ENCODE peak calls at places on chromosomes 2 and 18, in seven cellular contexts. One of them, this sample, is unnamed.

GRCh38 chr2:108635630-108636354 is 83.5 kb upstream of the RANBP2 start:
- DNase-seq in H9: no peak
- DNase-seq in pancreas: no peak
- DNase-seq in AG09319: no peak
- DNase-seq in PC-9: no peak
- DNase-seq in AG09309: no peak
- DNase-seq in psoas muscle: no peak
- DNase-seq in this sample: no peak

GRCh38 chr2:69464575-69464974 is 27.3 kb upstream of the NFU1 start:
- DNase-seq in H9: no peak
- DNase-seq in pancreas: no peak
- DNase-seq in AG09319: peak; percentile 12
- DNase-seq in PC-9: no peak
- DNase-seq in AG09309: peak; percentile 4
- DNase-seq in psoas muscle: peak; percentile 68
- DNase-seq in this sample: peak; percentile 45

GRCh38 chr2:138671566-138671965 is 108.6 kb downstream of the NXPH2 start:
- DNase-seq in H9: no peak
- DNase-seq in pancreas: no peak
- DNase-seq in AG09319: no peak
- DNase-seq in PC-9: no peak
- DNase-seq in AG09309: no peak
- DNase-seq in psoas muscle: no peak
- DNase-seq in this sample: no peak

GRCh38 chr2:237701033-237701858 is 73.9 kb downstream of the LRRFIP1 start:
- DNase-seq in H9: no peak
- DNase-seq in pancreas: peak; percentile 12
- DNase-seq in AG09319: no peak
- DNase-seq in PC-9: no peak
- DNase-seq in AG09309: no peak
- DNase-seq in psoas muscle: no peak
- DNase-seq in this sample: no peak

GRCh38 chr18:2853926-2854664 is 7.3 kb downstream of the EMILIN2 start:
- DNase-seq in H9: no peak
- DNase-seq in pancreas: peak; percentile 43
- DNase-seq in AG09319: no peak
- DNase-seq in PC-9: no peak
- DNase-seq in AG09309: no peak
- DNase-seq in psoas muscle: no peak
- DNase-seq in this sample: no peak

GRCh38 chr2:176157499-176158305 is 595 bp downstream of the HOXD3 start:
- DNase-seq in H9: peak; percentile 62
- DNase-seq in pancreas: no peak
- DNase-seq in AG09319: no peak
- DNase-seq in PC-9: no peak
- DNase-seq in AG09309: no peak
- DNase-seq in psoas muscle: no peak
- DNase-seq in this sample: peak; percentile 56

GRCh38 chr2:174544156-174544555 is 53.4 kb downstream of the WIPF1 start:
- DNase-seq in H9: no peak
- DNase-seq in pancreas: no peak
- DNase-seq in AG09319: no peak
- DNase-seq in PC-9: no peak
- DNase-seq in AG09309: no peak
- DNase-seq in psoas muscle: no peak
- DNase-seq in this sample: no peak

GRCh38 chr2:234725528-234726264 is 226.1 kb upstream of the SH3BP4 start:
- DNase-seq in H9: no peak
- DNase-seq in pancreas: no peak
- DNase-seq in AG09319: no peak
- DNase-seq in PC-9: no peak
- DNase-seq in AG09309: no peak
- DNase-seq in psoas muscle: no peak
- DNase-seq in this sample: no peak

GRCh38 chr2:107338059-107338458 is 452.1 kb upstream of the ST6GAL2 start:
- DNase-seq in H9: no peak
- DNase-seq in pancreas: no peak
- DNase-seq in AG09319: no peak
- DNase-seq in PC-9: no peak
- DNase-seq in AG09309: no peak
- DNase-seq in psoas muscle: no peak
- DNase-seq in this sample: no peak

GRCh38 chr2:179963626-179964025 is 43.5 kb downstream of the CWC22 start:
- DNase-seq in H9: no peak
- DNase-seq in pancreas: no peak
- DNase-seq in AG09319: peak; percentile 8
- DNase-seq in PC-9: no peak
- DNase-seq in AG09309: peak; percentile 29
- DNase-seq in psoas muscle: no peak
- DNase-seq in this sample: no peak

GRCh38 chr2:16318051-16318450 is 347.6 kb downstream of the CYRIA start:
- DNase-seq in H9: no peak
- DNase-seq in pancreas: no peak
- DNase-seq in AG09319: no peak
- DNase-seq in PC-9: no peak
- DNase-seq in AG09309: no peak
- DNase-seq in psoas muscle: no peak
- DNase-seq in this sample: no peak

GRCh38 chr2:53004413-53004812 is 763.2 kb upstream of the CHAC2 start:
- DNase-seq in H9: no peak
- DNase-seq in pancreas: no peak
- DNase-seq in AG09319: no peak
- DNase-seq in PC-9: no peak
- DNase-seq in AG09309: no peak
- DNase-seq in psoas muscle: no peak
- DNase-seq in this sample: no peak

GRCh38 chr2:96153991-96154431 is 8.8 kb upstream of the DUSP2 start:
- DNase-seq in H9: peak; percentile 36
- DNase-seq in pancreas: no peak
- DNase-seq in AG09319: no peak
- DNase-seq in PC-9: no peak
- DNase-seq in AG09309: no peak
- DNase-seq in psoas muscle: no peak
- DNase-seq in this sample: no peak

GRCh38 chr2:43269074-43269572 is 42.7 kb upstream of the ZFP36L2 start:
- DNase-seq in H9: no peak
- DNase-seq in pancreas: peak; percentile 41
- DNase-seq in AG09319: peak; percentile 81
- DNase-seq in PC-9: peak; percentile 32
- DNase-seq in AG09309: peak; percentile 89
- DNase-seq in psoas muscle: peak; percentile 94
- DNase-seq in this sample: peak; percentile 36

GRCh38 chr2:199464614-199465352 is 7.0 kb upstream of the SATB2 start:
- DNase-seq in H9: peak; percentile 41
- DNase-seq in pancreas: no peak
- DNase-seq in AG09319: no peak
- DNase-seq in PC-9: no peak
- DNase-seq in AG09309: no peak
- DNase-seq in psoas muscle: no peak
- DNase-seq in this sample: no peak

GRCh38 chr2:149017116-149017985 is 21.1 kb upstream of the LYPD6B start:
- DNase-seq in H9: peak; percentile 75
- DNase-seq in pancreas: peak; percentile 70
- DNase-seq in AG09319: peak; percentile 51
- DNase-seq in PC-9: peak; percentile 65
- DNase-seq in AG09309: no peak
- DNase-seq in psoas muscle: peak; percentile 77
- DNase-seq in this sample: peak; percentile 86

GRCh38 chr2:202014328-202015034 is 19.2 kb upstream of the FZD7 start:
- DNase-seq in H9: no peak
- DNase-seq in pancreas: no peak
- DNase-seq in AG09319: no peak
- DNase-seq in PC-9: no peak
- DNase-seq in AG09309: no peak
- DNase-seq in psoas muscle: no peak
- DNase-seq in this sample: no peak

GRCh38 chr2:109290887-109291675 is 162.1 kb downstream of the SH3RF3 start:
- DNase-seq in H9: no peak
- DNase-seq in pancreas: no peak
- DNase-seq in AG09319: no peak
- DNase-seq in PC-9: no peak
- DNase-seq in AG09309: no peak
- DNase-seq in psoas muscle: peak; percentile 76
- DNase-seq in this sample: no peak

GRCh38 chr2:119316066-119316465 is 50.6 kb downstream of the C2orf76 start:
- DNase-seq in H9: no peak
- DNase-seq in pancreas: no peak
- DNase-seq in AG09319: no peak
- DNase-seq in PC-9: no peak
- DNase-seq in AG09309: no peak
- DNase-seq in psoas muscle: no peak
- DNase-seq in this sample: no peak

GRCh38 chr2:171163261-171163660 is 2.6 kb upstream of the TLK1 start:
- DNase-seq in H9: no peak
- DNase-seq in pancreas: no peak
- DNase-seq in AG09319: no peak
- DNase-seq in PC-9: no peak
- DNase-seq in AG09309: no peak
- DNase-seq in psoas muscle: no peak
- DNase-seq in this sample: no peak

GRCh38 chr2:72235497-72236413 is 88.1 kb upstream of the CYP26B1 start:
- DNase-seq in H9: no peak
- DNase-seq in pancreas: no peak
- DNase-seq in AG09319: no peak
- DNase-seq in PC-9: no peak
- DNase-seq in AG09309: no peak
- DNase-seq in psoas muscle: no peak
- DNase-seq in this sample: no peak

GRCh38 chr2:128978155-128978707 is 659.6 kb upstream of the HS6ST1 start:
- DNase-seq in H9: no peak
- DNase-seq in pancreas: no peak
- DNase-seq in AG09319: no peak
- DNase-seq in PC-9: no peak
- DNase-seq in AG09309: no peak
- DNase-seq in psoas muscle: no peak
- DNase-seq in this sample: no peak

GRCh38 chr2:133434962-133435668 is 133.1 kb downstream of the NCKAP5 start:
- DNase-seq in H9: no peak
- DNase-seq in pancreas: no peak
- DNase-seq in AG09319: peak; percentile 14
- DNase-seq in PC-9: no peak
- DNase-seq in AG09309: peak; percentile 89
- DNase-seq in psoas muscle: no peak
- DNase-seq in this sample: no peak
- TF ChIP-seq CTCF in H9: no peak
- TF ChIP-seq CTCF in pancreas: no peak
- TF ChIP-seq CTCF in AG09319: no peak
- TF ChIP-seq CTCF in PC-9: no peak
- TF ChIP-seq CTCF in AG09309: peak; percentile 40
- TF ChIP-seq CTCF in psoas muscle: no peak
- TF ChIP-seq CTCF in this sample: no peak

GRCh38 chr2:241315183-241315878 is at the start of gene HDLBP:
- DNase-seq in H9: peak; percentile 99
- DNase-seq in pancreas: peak; percentile 99
- DNase-seq in AG09319: peak; percentile 99
- DNase-seq in PC-9: peak; percentile 100
- DNase-seq in AG09309: peak; percentile 94
- DNase-seq in psoas muscle: peak; percentile 100
- DNase-seq in this sample: peak; percentile 100
- TF ChIP-seq CTCF in H9: peak; percentile 52
- TF ChIP-seq CTCF in pancreas: no peak
- TF ChIP-seq CTCF in AG09319: peak; percentile 14
- TF ChIP-seq CTCF in PC-9: no peak
- TF ChIP-seq CTCF in AG09309: peak; percentile 14
- TF ChIP-seq CTCF in psoas muscle: no peak
- TF ChIP-seq CTCF in this sample: no peak

DNA sequence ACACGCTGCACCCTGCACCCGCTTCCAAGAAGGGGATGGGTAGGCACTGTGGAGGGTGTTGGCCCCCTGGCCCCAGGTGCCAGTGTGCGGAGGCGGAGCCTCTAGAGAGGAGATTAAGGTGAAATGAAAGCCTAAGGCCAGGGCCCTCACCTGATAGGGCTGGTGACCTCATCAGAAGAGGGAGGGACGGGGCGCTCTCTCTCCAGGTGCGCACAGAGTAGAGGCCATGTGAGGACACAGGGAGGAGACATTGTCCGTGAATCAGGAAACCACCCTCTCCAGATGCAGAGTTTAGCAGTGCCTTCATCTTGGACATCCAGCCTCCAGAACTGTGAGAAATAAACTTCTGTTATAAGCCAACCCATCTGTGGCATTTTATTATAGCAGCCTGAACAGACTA is 62.3 kb downstream of the PSMG2 start:
- DNase-seq in H9: peak; percentile 57
- DNase-seq in pancreas: no peak
- DNase-seq in AG09319: no peak
- DNase-seq in PC-9: no peak
- DNase-seq in AG09309: no peak
- DNase-seq in psoas muscle: no peak
- DNase-seq in this sample: no peak
- TF ChIP-seq CTCF in H9: no peak
- TF ChIP-seq CTCF in pancreas: no peak
- TF ChIP-seq CTCF in AG09319: no peak
- TF ChIP-seq CTCF in PC-9: no peak
- TF ChIP-seq CTCF in AG09309: no peak
- TF ChIP-seq CTCF in psoas muscle: no peak
- TF ChIP-seq CTCF in this sample: no peak

GRCh38 chr2:20446280-20446916 is 476 bp upstream of the RHOB start:
- DNase-seq in H9: no peak
- DNase-seq in pancreas: no peak
- DNase-seq in AG09319: no peak
- DNase-seq in PC-9: no peak
- DNase-seq in AG09309: no peak
- DNase-seq in psoas muscle: peak; percentile 61
- DNase-seq in this sample: no peak

GRCh38 chr2:20448246-20449046 is 1.6 kb downstream of the RHOB start:
- DNase-seq in H9: peak; percentile 34
- DNase-seq in pancreas: no peak
- DNase-seq in AG09319: no peak
- DNase-seq in PC-9: no peak
- DNase-seq in AG09309: no peak
- DNase-seq in psoas muscle: peak; percentile 54
- DNase-seq in this sample: peak; percentile 48

GRCh38 chr2:20444993-20445910 is 1.6 kb upstream of the RHOB start:
- DNase-seq in H9: no peak
- DNase-seq in pancreas: peak; percentile 13
- DNase-seq in AG09319: no peak
- DNase-seq in PC-9: no peak
- DNase-seq in AG09309: no peak
- DNase-seq in psoas muscle: peak; percentile 51
- DNase-seq in this sample: no peak

GRCh38 chr2:20447437-20448245 is 767 bp downstream of the RHOB start:
- DNase-seq in H9: peak; percentile 45
- DNase-seq in pancreas: peak; percentile 55
- DNase-seq in AG09319: no peak
- DNase-seq in PC-9: no peak
- DNase-seq in AG09309: no peak
- DNase-seq in psoas muscle: peak; percentile 77
- DNase-seq in this sample: peak; percentile 47

DNA sequence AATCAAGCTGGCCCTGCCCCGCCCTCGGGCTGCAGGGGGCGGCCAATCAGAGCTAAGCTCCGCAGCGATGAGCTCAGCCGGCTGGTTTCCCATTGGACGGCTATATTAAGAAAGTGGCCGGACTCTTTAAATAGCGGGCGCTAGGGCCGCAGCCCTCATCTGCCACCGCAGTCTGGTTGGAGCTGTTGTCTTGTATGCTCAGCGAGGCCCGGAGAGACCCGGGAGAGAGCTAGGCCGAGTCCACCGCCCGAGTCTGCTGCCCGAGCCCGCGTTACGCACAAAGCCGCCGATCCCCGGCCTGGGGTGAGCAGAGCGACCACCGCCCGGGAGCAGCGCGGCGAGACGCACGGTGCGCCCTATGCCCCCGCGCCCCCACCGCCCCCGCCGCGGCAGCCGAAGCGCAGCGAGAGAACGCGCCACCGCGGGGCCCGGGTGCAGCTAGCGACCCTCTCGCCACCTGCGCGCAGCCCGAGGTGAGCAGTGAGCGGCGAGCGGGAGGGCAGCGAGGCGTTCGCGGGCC is at the start of gene RHOB:
- DNase-seq in H9: peak; percentile 97
- DNase-seq in pancreas: peak; percentile 96
- DNase-seq in AG09319: peak; percentile 97
- DNase-seq in PC-9: peak; percentile 98
- DNase-seq in AG09309: peak; percentile 95
- DNase-seq in psoas muscle: peak; percentile 98
- DNase-seq in this sample: peak; percentile 97
- TF ChIP-seq CTCF in H9: no peak
- TF ChIP-seq CTCF in pancreas: no peak
- TF ChIP-seq CTCF in AG09319: no peak
- TF ChIP-seq CTCF in PC-9: no peak
- TF ChIP-seq CTCF in AG09309: no peak
- TF ChIP-seq CTCF in psoas muscle: no peak
- TF ChIP-seq CTCF in this sample: no peak